ENCODE peak calls at places on chromosomes 5 and 9, in five cellular contexts. One of them, this sample, is unnamed.

GRCh38 chr5:1135696-1136525 is 24.0 kb upstream of the SLC12A7 start:
- DNase-seq in stimulated activated naive CD8-positive, alpha-beta T cell treated with anti-CD3 and anti-CD28 coated beads, Interleukin-15, amount 100 ng/mL, for 72 hours: no peak
- DNase-seq in hypothalamus: no peak
- DNase-seq in hepatic stellate cell: no peak
- DNase-seq in sciatic nerve: no peak
- DNase-seq in this sample: no peak

GRCh38 chr5:153504726-153505125 is 14.3 kb downstream of the GRIA1 start:
- DNase-seq in stimulated activated naive CD8-positive, alpha-beta T cell treated with anti-CD3 and anti-CD28 coated beads, Interleukin-15, amount 100 ng/mL, for 72 hours: no peak
- DNase-seq in hypothalamus: no peak
- DNase-seq in hepatic stellate cell: no peak
- DNase-seq in sciatic nerve: no peak
- DNase-seq in this sample: no peak

GRCh38 chr9:130002320-130002719 is 40.7 kb downstream of the FNBP1 start:
- DNase-seq in stimulated activated naive CD8-positive, alpha-beta T cell treated with anti-CD3 and anti-CD28 coated beads, Interleukin-15, amount 100 ng/mL, for 72 hours: no peak
- DNase-seq in hypothalamus: no peak
- DNase-seq in hepatic stellate cell: no peak
- DNase-seq in sciatic nerve: no peak
- DNase-seq in this sample: no peak

GRCh38 chr5:158392753-158393152 is 533.8 kb upstream of the CLINT1 start:
- DNase-seq in stimulated activated naive CD8-positive, alpha-beta T cell treated with anti-CD3 and anti-CD28 coated beads, Interleukin-15, amount 100 ng/mL, for 72 hours: no peak
- DNase-seq in hypothalamus: no peak
- DNase-seq in hepatic stellate cell: no peak
- DNase-seq in sciatic nerve: no peak
- DNase-seq in this sample: no peak

GRCh38 chr9:122252796-122253195 is 11.8 kb downstream of the RBM18 start:
- DNase-seq in stimulated activated naive CD8-positive, alpha-beta T cell treated with anti-CD3 and anti-CD28 coated beads, Interleukin-15, amount 100 ng/mL, for 72 hours: no peak
- DNase-seq in hypothalamus: no peak
- DNase-seq in hepatic stellate cell: no peak
- DNase-seq in sciatic nerve: no peak
- DNase-seq in this sample: no peak

GRCh38 chr9:16679327-16679821 is 191.1 kb downstream of the BNC2 start:
- DNase-seq in stimulated activated naive CD8-positive, alpha-beta T cell treated with anti-CD3 and anti-CD28 coated beads, Interleukin-15, amount 100 ng/mL, for 72 hours: no peak
- DNase-seq in hypothalamus: no peak
- DNase-seq in hepatic stellate cell: no peak
- DNase-seq in sciatic nerve: no peak
- DNase-seq in this sample: no peak

GRCh38 chr5:157442989-157443619 is 16.9 kb upstream of the NIPAL4 start:
- DNase-seq in stimulated activated naive CD8-positive, alpha-beta T cell treated with anti-CD3 and anti-CD28 coated beads, Interleukin-15, amount 100 ng/mL, for 72 hours: no peak
- DNase-seq in hypothalamus: no peak
- DNase-seq in hepatic stellate cell: no peak
- DNase-seq in sciatic nerve: no peak
- DNase-seq in this sample: no peak

GRCh38 chr9:136928591-136928990 is 15.9 kb downstream of the FBXW5 start:
- DNase-seq in stimulated activated naive CD8-positive, alpha-beta T cell treated with anti-CD3 and anti-CD28 coated beads, Interleukin-15, amount 100 ng/mL, for 72 hours: no peak
- DNase-seq in hypothalamus: no peak
- DNase-seq in hepatic stellate cell: no peak
- DNase-seq in sciatic nerve: no peak
- DNase-seq in this sample: no peak